ENCODE peak calls at places on chromosomes 6 and 20, in four cellular contexts. One of them, this sample, is unnamed.

GRCh38 chr6:27630727-27631613 is 158.1 kb upstream of the ZNF184 start:
- DNase-seq in psoas muscle: no peak
- DNase-seq in fibroblast of pulmonary artery: peak
- DNase-seq in fibroblast of mammary gland: peak
- DNase-seq in this sample: peak

GRCh38 chr6:21850682-21851081 is 257.1 kb downstream of the SOX4 start:
- DNase-seq in psoas muscle: no peak
- DNase-seq in fibroblast of pulmonary artery: no peak
- DNase-seq in fibroblast of mammary gland: no peak
- DNase-seq in this sample: no peak

GRCh38 chr6:168926306-168926705 is 327.3 kb downstream of the THBS2 start:
- DNase-seq in psoas muscle: no peak
- DNase-seq in fibroblast of pulmonary artery: no peak
- DNase-seq in fibroblast of mammary gland: no peak
- DNase-seq in this sample: no peak

GRCh38 chr6:112522600-112522999 is 175.5 kb downstream of the RFPL4B start:
- DNase-seq in psoas muscle: no peak
- DNase-seq in fibroblast of pulmonary artery: peak
- DNase-seq in fibroblast of mammary gland: no peak
- DNase-seq in this sample: peak

GRCh38 chr20:20235681-20236080 is 132.2 kb upstream of the INSM1 start:
- DNase-seq in psoas muscle: no peak
- DNase-seq in fibroblast of pulmonary artery: no peak
- DNase-seq in fibroblast of mammary gland: no peak
- DNase-seq in this sample: no peak

GRCh38 chr6:125533710-125534397 is 215.6 kb upstream of the HEY2 start:
- DNase-seq in psoas muscle: no peak
- DNase-seq in fibroblast of pulmonary artery: no peak
- DNase-seq in fibroblast of mammary gland: no peak
- DNase-seq in this sample: no peak

GRCh38 chr20:19885576-19885956 is 127.5 kb downstream of the RIN2 start:
- DNase-seq in psoas muscle: no peak
- DNase-seq in fibroblast of pulmonary artery: no peak
- DNase-seq in fibroblast of mammary gland: no peak
- DNase-seq in this sample: no peak

GRCh38 chr6:163415620-163416379 is 1.3 kb downstream of the QKI start:
- DNase-seq in psoas muscle: peak
- DNase-seq in fibroblast of pulmonary artery: peak
- DNase-seq in fibroblast of mammary gland: peak
- DNase-seq in this sample: no peak

GRCh38 chr20:33012327-33013189 is 5.1 kb downstream of the BPIFB2 start:
- DNase-seq in psoas muscle: no peak
- DNase-seq in fibroblast of pulmonary artery: no peak
- DNase-seq in fibroblast of mammary gland: no peak
- DNase-seq in this sample: no peak

GRCh38 chr6:147449405-147450161 is 58.9 kb upstream of the SAMD5 start:
- DNase-seq in psoas muscle: no peak
- DNase-seq in fibroblast of pulmonary artery: no peak
- DNase-seq in fibroblast of mammary gland: no peak
- DNase-seq in this sample: peak

GRCh38 chr20:621115-621756 is 11.1 kb upstream of the TCF15 start:
- DNase-seq in psoas muscle: no peak
- DNase-seq in fibroblast of pulmonary artery: no peak
- DNase-seq in fibroblast of mammary gland: peak
- DNase-seq in this sample: no peak

GRCh38 chr20:8568068-8568467 is 436.0 kb downstream of the PLCB1 start:
- DNase-seq in psoas muscle: no peak
- DNase-seq in fibroblast of pulmonary artery: peak
- DNase-seq in fibroblast of mammary gland: peak
- DNase-seq in this sample: peak

GRCh38 chr6:55980627-55981211 is 105.3 kb upstream of the BMP5 start:
- DNase-seq in psoas muscle: no peak
- DNase-seq in fibroblast of pulmonary artery: peak
- DNase-seq in fibroblast of mammary gland: peak
- DNase-seq in this sample: peak

GRCh38 chr6:107491059-107491609 is 1.2 kb downstream of the SOBP start:
- DNase-seq in psoas muscle: peak
- DNase-seq in fibroblast of pulmonary artery: peak
- DNase-seq in fibroblast of mammary gland: peak
- DNase-seq in this sample: peak

GRCh38 chr20:62795023-62795761 is 1.1 kb upstream of the MRGBP start:
- DNase-seq in psoas muscle: peak
- DNase-seq in fibroblast of pulmonary artery: peak
- DNase-seq in fibroblast of mammary gland: peak
- DNase-seq in this sample: peak

GRCh38 chr20:5780233-5781217 is 30.3 kb downstream of the SHLD1 start:
- DNase-seq in psoas muscle: no peak
- DNase-seq in fibroblast of pulmonary artery: no peak
- DNase-seq in fibroblast of mammary gland: no peak
- DNase-seq in this sample: no peak

GRCh38 chr20:1280421-1281102 is 14.5 kb downstream of the SNPH start:
- DNase-seq in psoas muscle: no peak
- DNase-seq in fibroblast of pulmonary artery: no peak
- DNase-seq in fibroblast of mammary gland: peak
- DNase-seq in this sample: no peak

GRCh38 chr6:43771210-43771857 is 1.3 kb downstream of the VEGFA start:
- DNase-seq in psoas muscle: peak
- DNase-seq in fibroblast of pulmonary artery: peak
- DNase-seq in fibroblast of mammary gland: peak
- DNase-seq in this sample: peak

GRCh38 chr6:40419881-40420705 is 167.1 kb downstream of the LRFN2 start:
- DNase-seq in psoas muscle: no peak
- DNase-seq in fibroblast of pulmonary artery: no peak
- DNase-seq in fibroblast of mammary gland: no peak
- DNase-seq in this sample: no peak

GRCh38 chr20:33570743-33571142 is 80.8 kb downstream of the CBFA2T2 start:
- DNase-seq in psoas muscle: no peak
- DNase-seq in fibroblast of pulmonary artery: no peak
- DNase-seq in fibroblast of mammary gland: no peak
- DNase-seq in this sample: no peak

GRCh38 chr20:19658137-19658536 is 99.9 kb upstream of the RIN2 start:
- DNase-seq in psoas muscle: no peak
- DNase-seq in fibroblast of pulmonary artery: no peak
- DNase-seq in fibroblast of mammary gland: no peak
- DNase-seq in this sample: no peak

GRCh38 chr20:48658505-48658904 is 169.3 kb downstream of the PREX1 start:
- DNase-seq in psoas muscle: no peak
- DNase-seq in fibroblast of pulmonary artery: no peak
- DNase-seq in fibroblast of mammary gland: no peak
- DNase-seq in this sample: no peak

GRCh38 chr20:48656120-48656519 is 171.7 kb downstream of the PREX1 start:
- DNase-seq in psoas muscle: no peak
- DNase-seq in fibroblast of pulmonary artery: no peak
- DNase-seq in fibroblast of mammary gland: no peak
- DNase-seq in this sample: no peak

GRCh38 chr20:48657426-48658197 is 170.2 kb downstream of the PREX1 start:
- DNase-seq in psoas muscle: peak
- DNase-seq in fibroblast of pulmonary artery: peak
- DNase-seq in fibroblast of mammary gland: peak
- DNase-seq in this sample: peak

GRCh38 chr20:48658198-48658476 is 169.7 kb downstream of the PREX1 start:
- DNase-seq in psoas muscle: no peak
- DNase-seq in fibroblast of pulmonary artery: no peak
- DNase-seq in fibroblast of mammary gland: no peak
- DNase-seq in this sample: no peak

GRCh38 chr20:48656661-48657211 is 171.1 kb downstream of the PREX1 start:
- DNase-seq in psoas muscle: no peak
- DNase-seq in fibroblast of pulmonary artery: no peak
- DNase-seq in fibroblast of mammary gland: no peak
- DNase-seq in this sample: no peak
- TF ChIP-seq CTCF in psoas muscle: no peak
- TF ChIP-seq CTCF in fibroblast of pulmonary artery: peak
- TF ChIP-seq CTCF in fibroblast of mammary gland: peak
- TF ChIP-seq CTCF in this sample: peak

GRCh38 chr20:43140719-43141118 is 49.0 kb downstream of the PTPRT start:
- DNase-seq in psoas muscle: no peak
- DNase-seq in fibroblast of pulmonary artery: no peak
- DNase-seq in fibroblast of mammary gland: no peak
- DNase-seq in this sample: no peak
- H3K4me3 ChIP-seq in psoas muscle: no peak
- H3K4me3 ChIP-seq in fibroblast of pulmonary artery: no peak
- H3K4me3 ChIP-seq in fibroblast of mammary gland: no peak
- H3K4me3 ChIP-seq in this sample: no peak

GRCh38 chr6:37126554-37126906 is 43.4 kb upstream of the PIM1 start:
- DNase-seq in psoas muscle: no peak
- DNase-seq in fibroblast of pulmonary artery: no peak
- DNase-seq in fibroblast of mammary gland: no peak
- DNase-seq in this sample: no peak
- TF ChIP-seq CTCF in psoas muscle: no peak
- TF ChIP-seq CTCF in fibroblast of pulmonary artery: no peak
- TF ChIP-seq CTCF in fibroblast of mammary gland: no peak
- TF ChIP-seq CTCF in this sample: no peak

GRCh38 chr6:88165877-88166492 is at the start of gene CNR1:
- DNase-seq in psoas muscle: peak
- DNase-seq in fibroblast of pulmonary artery: peak
- DNase-seq in fibroblast of mammary gland: peak
- DNase-seq in this sample: peak
- H3K4me3 ChIP-seq in psoas muscle: peak
- H3K4me3 ChIP-seq in fibroblast of pulmonary artery: peak
- H3K4me3 ChIP-seq in fibroblast of mammary gland: peak
- H3K4me3 ChIP-seq in this sample: peak

DNA sequence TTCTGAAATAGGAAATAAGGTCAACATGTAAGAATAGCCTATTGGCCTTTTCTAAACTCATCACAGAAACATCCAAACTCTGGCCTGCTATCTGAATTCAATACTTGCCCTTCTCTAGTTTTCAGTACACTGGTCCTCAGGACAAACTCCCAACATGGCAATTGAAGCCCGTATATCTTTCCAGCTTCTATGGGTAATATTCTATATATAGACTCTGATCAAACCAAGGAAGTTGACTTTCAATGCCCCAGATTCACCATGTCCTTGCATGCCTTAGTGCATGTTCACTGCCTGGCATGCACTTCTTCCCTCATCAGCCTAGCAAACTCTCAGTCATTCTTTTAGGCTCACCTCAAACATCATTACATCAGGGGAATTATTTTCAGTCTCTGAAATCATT is 73.2 kb downstream of the RSPO3 start:
- DNase-seq in psoas muscle: no peak
- DNase-seq in fibroblast of pulmonary artery: peak
- DNase-seq in fibroblast of mammary gland: peak
- DNase-seq in this sample: peak
- TF ChIP-seq CTCF in psoas muscle: no peak
- TF ChIP-seq CTCF in fibroblast of pulmonary artery: no peak
- TF ChIP-seq CTCF in fibroblast of mammary gland: no peak
- TF ChIP-seq CTCF in this sample: no peak

GRCh38 chr6:72328775-72329174 is 293.1 kb upstream of the KCNQ5 start:
- DNase-seq in psoas muscle: no peak
- DNase-seq in fibroblast of pulmonary artery: peak
- DNase-seq in fibroblast of mammary gland: peak
- DNase-seq in this sample: peak
- H3K4me3 ChIP-seq in psoas muscle: no peak
- H3K4me3 ChIP-seq in fibroblast of pulmonary artery: no peak
- H3K4me3 ChIP-seq in fibroblast of mammary gland: no peak
- H3K4me3 ChIP-seq in this sample: no peak

GRCh38 chr6:32086661-32087573 is 22.2 kb downstream of the TNXB start:
- DNase-seq in psoas muscle: no peak
- DNase-seq in fibroblast of pulmonary artery: peak
- DNase-seq in fibroblast of mammary gland: peak
- DNase-seq in this sample: peak
- TF ChIP-seq CTCF in psoas muscle: no peak
- TF ChIP-seq CTCF in fibroblast of pulmonary artery: no peak
- TF ChIP-seq CTCF in fibroblast of mammary gland: no peak
- TF ChIP-seq CTCF in this sample: no peak

GRCh38 chr20:18359854-18360253 is 71.5 kb downstream of the ZNF133 start:
- DNase-seq in psoas muscle: no peak
- DNase-seq in fibroblast of pulmonary artery: no peak
- DNase-seq in fibroblast of mammary gland: no peak
- DNase-seq in this sample: no peak
- H3K4me3 ChIP-seq in psoas muscle: no peak
- H3K4me3 ChIP-seq in fibroblast of pulmonary artery: no peak
- H3K4me3 ChIP-seq in fibroblast of mammary gland: no peak
- H3K4me3 ChIP-seq in this sample: no peak

GRCh38 chr6:90217621-90218496 is 78.8 kb downstream of the BACH2 start:
- DNase-seq in psoas muscle: no peak
- DNase-seq in fibroblast of pulmonary artery: no peak
- DNase-seq in fibroblast of mammary gland: peak
- DNase-seq in this sample: peak
- TF ChIP-seq CTCF in psoas muscle: no peak
- TF ChIP-seq CTCF in fibroblast of pulmonary artery: no peak
- TF ChIP-seq CTCF in fibroblast of mammary gland: no peak
- TF ChIP-seq CTCF in this sample: no peak

GRCh38 chr20:44738779-44739477 is 6.7 kb upstream of the KCNK15 start:
- DNase-seq in psoas muscle: no peak
- DNase-seq in fibroblast of pulmonary artery: peak
- DNase-seq in fibroblast of mammary gland: peak
- DNase-seq in this sample: peak
- H3K4me3 ChIP-seq in psoas muscle: no peak
- H3K4me3 ChIP-seq in fibroblast of pulmonary artery: no peak
- H3K4me3 ChIP-seq in fibroblast of mammary gland: no peak
- H3K4me3 ChIP-seq in this sample: no peak